ENCODE peak calls at places on chromosomes 5 and 9, in ten cellular contexts. E is aorta; U is tibial artery; W is CD4-positive, CD25-positive, alpha-beta regulatory T cell; X is H1; D is effector memory CD4-positive, alpha-beta T cell; G is sigmoid colon; B is stomach; Y is cardiac muscle cell; H is iPS DF 6.9. Q is an unnamed sample. For H3K36me3, the result is how much of the 10 kb centered on the place peaks cover.

GRCh38 chr5:105687493-105687892 is 1983.2 kb downstream of the EFNA5 start:
- DNase-seq in H (no peak), X (no peak), W (no peak), U (no peak), B (no peak), D (no peak), Y (no peak), E (no peak), G (no peak), Q (no peak)

GRCh38 chr9:128393171-128393761 is 22.1 kb downstream of the URM1 start:
- DNase-seq in Y (peak), X (peak), H (no peak), W (no peak), G (no peak), B (no peak), E (no peak), U (no peak), D (no peak), Q (no peak)

GRCh38 chr9:16336833-16337232 is 533.6 kb downstream of the BNC2 start:
- DNase-seq in H (no peak), W (no peak), B (no peak), E (no peak), Y (no peak), U (no peak), D (no peak), G (no peak), X (no peak), Q (no peak)

GRCh38 chr5:178667109-178667508 is 40.3 kb upstream of the CLK4 start:
- DNase-seq in U (no peak), G (no peak), W (no peak), D (no peak), X (no peak), Y (peak), H (no peak), B (no peak), E (no peak), Q (no peak)

GRCh38 chr5:166883016-166883415 is 1408.4 kb upstream of the WWC1 start:
- DNase-seq in E (no peak), G (no peak), Y (no peak), U (no peak), W (no peak), H (peak), B (no peak), X (no peak), D (no peak), Q (no peak)

GRCh38 chr9:24502548-24502947 is 43.1 kb downstream of the IZUMO3 start:
- DNase-seq in X (no peak), H (no peak), Y (no peak), D (no peak), G (no peak), W (no peak), E (no peak), U (no peak), B (no peak), Q (no peak)

GRCh38 chr9:9881692-9882091 is 731.1 kb downstream of the PTPRD start:
- DNase-seq in D (no peak), H (no peak), X (no peak), B (no peak), G (no peak), E (no peak), Y (no peak), W (no peak), U (no peak), Q (no peak)

GRCh38 chr5:12934722-12935121 is 1009.8 kb downstream of the DNAH5 start:
- DNase-seq in W (no peak), G (no peak), E (no peak), H (no peak), U (no peak), D (no peak), X (no peak), B (no peak), Y (no peak), Q (no peak)

GRCh38 chr5:173745561-173745960 is 129.1 kb upstream of the BOD1 start:
- DNase-seq in U (no peak), E (no peak), G (no peak), B (no peak), H (no peak), W (no peak), Y (no peak), D (no peak), X (no peak), Q (no peak)

GRCh38 chr9:4126184-4126865 is 173.5 kb downstream of the GLIS3 start:
- DNase-seq in W (no peak), U (no peak), H (no peak), X (no peak), D (no peak), E (no peak), G (no peak), Y (no peak), B (no peak), Q (no peak)

GRCh38 chr9:137096785-137097546 is 10.2 kb downstream of the MAN1B1 start:
- DNase-seq in H (no peak), D (no peak), Y (no peak), B (no peak), G (no peak), U (no peak), W (no peak), X (no peak), E (no peak), Q (no peak)

GRCh38 chr5:1165864-1166263 is 35.5 kb upstream of the SLC6A19 start:
- DNase-seq in B (no peak), U (no peak), D (no peak), E (no peak), W (no peak), X (no peak), H (no peak), G (no peak), Y (no peak), Q (no peak)

GRCh38 chr9:22469928-22470544 is 23.4 kb downstream of the DMRTA1 start:
- DNase-seq in D (no peak), U (no peak), G (no peak), E (no peak), X (peak), Y (peak), H (no peak), B (no peak), W (no peak), Q (no peak)

GRCh38 chr9:96331236-96331947 is 29.4 kb upstream of the HSD17B3 start:
- DNase-seq in D (no peak), G (no peak), E (no peak), H (no peak), B (no peak), U (no peak), W (no peak), X (no peak), Y (no peak), Q (no peak)

GRCh38 chr5:43034591-43034968 is 5.5 kb downstream of the ANXA2R start:
- DNase-seq in W (no peak), B (no peak), G (no peak), Y (no peak), D (no peak), H (no peak), X (peak), U (no peak), E (no peak), Q (no peak)

GRCh38 chr5:153938131-153938842 is 100.4 kb downstream of the FAM114A2 start:
- DNase-seq in E (no peak), H (no peak), W (no peak), D (no peak), U (no peak), G (no peak), Y (no peak), B (no peak), X (no peak), Q (no peak)

GRCh38 chr5:1178529-1179382 is 22.6 kb upstream of the SLC6A19 start:
- DNase-seq in G (no peak), U (no peak), H (no peak), X (no peak), W (no peak), D (no peak), Y (no peak), B (no peak), E (peak), Q (peak)

GRCh38 chr5:148433826-148434225 is 50.1 kb downstream of the FBXO38 start:
- DNase-seq in G (no peak), H (no peak), E (no peak), U (no peak), D (no peak), Y (no peak), W (no peak), B (no peak), X (no peak), Q (no peak)

GRCh38 chr5:148437249-148437648 is 53.5 kb downstream of the FBXO38 start:
- DNase-seq in Y (no peak), G (no peak), U (no peak), X (no peak), B (no peak), H (no peak), W (no peak), D (no peak), E (no peak), Q (no peak)

GRCh38 chr5:148438911-148439310 is 55.2 kb downstream of the FBXO38 start:
- DNase-seq in Y (no peak), H (no peak), X (no peak), D (no peak), B (no peak), G (no peak), E (no peak), W (no peak), U (no peak), Q (no peak)

GRCh38 chr5:148436029-148436428 is 52.3 kb downstream of the FBXO38 start:
- DNase-seq in Y (no peak), E (no peak), D (no peak), W (no peak), X (no peak), G (no peak), U (no peak), H (no peak), B (no peak), Q (no peak)
- H3K36me3 ChIP-seq in Y (half or more), E (under half), D (half or more), W (half or more), X (under half), G (under half), U (half or more), H (under half), B (half or more), Q (under half)

GRCh38 chr9:82799300-82799699 is 263.6 kb downstream of the RASEF start:
- DNase-seq in U (no peak), D (no peak), Y (no peak), W (no peak), E (no peak), X (no peak), B (no peak), G (no peak), H (no peak), Q (no peak)
- H3K36me3 ChIP-seq in U (under half), D (under half), Y (under half), W (under half), E (under half), X (under half), B (under half), G (under half), H (under half), Q (under half)

GRCh38 chr5:87390075-87390474 is 22.7 kb downstream of the CCNH start:
- DNase-seq in E (no peak), U (no peak), Y (no peak), D (no peak), B (no peak), H (no peak), X (no peak), G (no peak), W (no peak), Q (no peak)
- H3K36me3 ChIP-seq in E (under half), U (half or more), Y (half or more), D (half or more), B (half or more), H (under half), X (half or more), G (under half), W (half or more), Q (under half)

GRCh38 chr9:131589124-131589711 is 43.9 kb downstream of the PRRT1B start:
- DNase-seq in E (no peak), B (no peak), H (no peak), W (no peak), U (no peak), G (no peak), Y (no peak), X (no peak), D (no peak), Q (peak)
- H3K36me3 ChIP-seq in E (under half), B (half or more), H (under half), W (under half), U (half or more), G (under half), Y (under half), X (under half), D (under half), Q (under half)

GRCh38 chr5:14286007-14286406 is 142.9 kb downstream of the TRIO start:
- DNase-seq in H (no peak), X (no peak), G (no peak), U (no peak), Y (no peak), E (no peak), B (no peak), D (no peak), W (no peak), Q (no peak)

GRCh38 chr5:14284366-14285148 is 141.4 kb downstream of the TRIO start:
- DNase-seq in X (no peak), G (no peak), B (no peak), Y (no peak), U (no peak), H (no peak), E (no peak), W (no peak), D (no peak), Q (no peak)

GRCh38 chr5:14280294-14280854 is 137.2 kb downstream of the TRIO start:
- DNase-seq in G (no peak), U (no peak), B (no peak), D (no peak), E (no peak), X (no peak), Y (no peak), H (no peak), W (no peak), Q (no peak)

GRCh38 chr5:14277407-14278320 is 134.5 kb downstream of the TRIO start:
- DNase-seq in Y (no peak), B (no peak), X (no peak), W (no peak), G (no peak), H (no peak), E (no peak), D (no peak), U (no peak), Q (no peak)

GRCh38 chr5:14281746-14282181 is 138.6 kb downstream of the TRIO start:
- DNase-seq in X (no peak), G (no peak), W (no peak), B (no peak), U (no peak), D (no peak), E (no peak), H (no peak), Y (no peak), Q (no peak)
- H3K36me3 ChIP-seq in X (under half), G (under half), W (under half), B (under half), U (under half), D (under half), E (under half), H (under half), Y (under half), Q (under half)

DNA sequence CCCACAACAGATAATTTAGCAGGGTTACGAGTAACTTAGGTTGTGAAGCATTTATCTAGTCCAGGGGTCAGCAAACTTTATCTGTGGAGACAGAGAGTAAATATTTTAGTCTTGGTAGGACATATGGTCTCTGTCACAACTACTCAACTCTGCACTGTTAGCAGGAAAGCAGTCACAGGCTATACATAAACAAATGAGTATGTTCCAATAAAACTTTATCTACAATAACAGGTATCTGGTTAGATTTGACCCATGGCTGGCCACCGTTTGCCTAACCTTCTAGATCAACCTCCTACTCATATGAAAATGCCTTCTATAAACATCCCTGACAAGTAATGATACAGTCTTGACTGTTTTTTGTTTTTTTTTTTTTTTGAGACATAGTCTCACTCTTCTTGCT is 13.0 kb upstream of the HK3 start:
- DNase-seq in W (no peak), B (no peak), E (no peak), Y (no peak), H (no peak), X (no peak), D (no peak), G (no peak), U (no peak), Q (no peak)
- H3K36me3 ChIP-seq in W (under half), B (half or more), E (under half), Y (under half), H (under half), X (under half), D (under half), G (under half), U (under half), Q (under half)

GRCh38 chr5:169244812-169245211 is 56.1 kb downstream of the SLIT3 start:
- DNase-seq in H (no peak), Y (no peak), E (no peak), B (no peak), D (no peak), G (no peak), X (no peak), U (no peak), W (no peak), Q (no peak)
- H3K36me3 ChIP-seq in H (under half), Y (under half), E (under half), B (under half), D (under half), G (under half), X (under half), U (under half), W (under half), Q (under half)

DNA sequence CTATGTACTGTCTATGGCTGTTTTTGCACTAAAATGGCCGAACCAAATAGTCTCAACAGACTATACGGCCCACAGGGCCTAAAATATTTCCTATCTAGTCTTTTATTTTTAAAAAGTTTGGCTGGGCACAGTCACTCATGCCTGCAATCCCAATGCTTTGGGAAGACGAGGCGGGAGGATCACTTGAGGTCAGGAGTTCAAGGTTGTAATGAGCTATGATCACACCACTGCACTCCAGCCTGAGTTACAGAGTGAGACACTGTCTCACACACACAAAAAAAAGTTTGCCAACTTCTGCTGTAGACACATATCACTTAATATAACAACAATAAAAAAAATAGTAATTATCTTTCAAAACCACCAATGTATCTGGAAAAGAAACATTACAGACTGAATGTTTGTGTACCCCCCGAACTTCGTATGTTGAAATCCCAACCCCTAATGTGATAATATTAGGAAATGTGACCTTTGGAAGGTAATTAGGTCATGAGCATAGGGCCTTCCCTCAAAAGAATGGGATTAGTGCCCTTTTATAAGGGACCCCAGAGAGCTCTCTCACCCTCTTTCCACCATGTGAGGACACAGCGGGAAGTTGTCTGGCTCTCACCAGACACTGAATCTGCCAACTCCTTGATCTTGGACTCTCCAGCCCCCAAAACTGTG is 53.5 kb upstream of the HK3 start:
- DNase-seq in E (no peak), W (no peak), Y (no peak), G (no peak), X (no peak), U (no peak), H (no peak), D (no peak), B (no peak), Q (no peak)
- H3K36me3 ChIP-seq in E (under half), W (half or more), Y (under half), G (under half), X (half or more), U (half or more), H (under half), D (under half), B (half or more), Q (under half)

DNA sequence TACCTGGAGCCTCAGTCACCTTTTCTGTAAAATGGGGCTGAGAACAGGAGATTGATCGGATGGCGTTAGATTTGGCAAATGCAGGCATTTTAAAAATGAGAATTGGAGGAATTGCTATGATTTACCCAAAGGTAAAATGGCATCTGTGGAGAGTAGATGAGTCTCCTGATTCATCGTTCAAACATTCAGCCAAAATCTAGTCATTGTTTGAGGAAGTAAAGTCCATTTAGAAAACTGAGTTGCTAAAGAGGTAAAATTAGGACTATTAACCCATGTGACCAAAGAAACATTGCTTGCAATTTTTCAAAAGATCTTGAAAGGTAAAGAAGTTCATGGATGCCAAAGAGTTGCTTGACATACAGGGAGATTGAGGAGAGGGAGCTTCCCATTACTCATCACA is 69.7 kb downstream of the ZNF462 start:
- DNase-seq in U (no peak), Y (no peak), E (no peak), D (no peak), H (no peak), W (no peak), B (no peak), G (no peak), X (no peak), Q (no peak)
- H3K36me3 ChIP-seq in U (half or more), Y (half or more), E (under half), D (under half), H (under half), W (under half), B (under half), G (under half), X (half or more), Q (under half)

Q was measured in kidney.